ENCODE peak calls at places on chromosomes 7 and 10, in ten cellular contexts. T, Z, S, O, R, C, I, G, J and L are unnamed samples.
A peak's percentile ranks its signal among the peaks of the same experiment; 100 is the strongest.

GRCh38 chr7:27046854-27047549 is 48.8 kb downstream of the HOXA1 start:
- DNase-seq in T (no peak), Z (no peak), S (peak; percentile 77), O (no peak), R (peak; percentile 45), C (no peak), I (no peak), G (no peak), J (no peak), L (no peak)

GRCh38 chr10:98673156-98673765 is 226.5 kb upstream of the HPS1 start:
- DNase-seq in T (no peak), Z (no peak), S (no peak), O (no peak), R (no peak), C (no peak), I (no peak), G (no peak), J (no peak), L (no peak)

GRCh38 chr7:6403907-6404306 is 43.8 kb downstream of the DAGLB start:
- DNase-seq in T (no peak), Z (no peak), S (no peak), O (no peak), R (no peak), C (no peak), I (no peak), G (no peak), J (no peak), L (no peak)

GRCh38 chr7:117220836-117221235 is 102.0 kb downstream of the WNT2 start:
- DNase-seq in T (peak; percentile 49), Z (no peak), S (no peak), O (peak; percentile 47), R (no peak), C (no peak), I (no peak), G (no peak), J (no peak), L (no peak)

GRCh38 chr7:108358553-108358952 is 97.7 kb downstream of the NRCAM start:
- DNase-seq in T (peak; percentile 36), Z (no peak), S (peak; percentile 64), O (peak; percentile 32), R (peak; percentile 29), C (no peak), I (no peak), G (no peak), J (no peak), L (no peak)

GRCh38 chr7:155533827-155534690 is 12.3 kb downstream of the CNPY1 start:
- DNase-seq in T (peak; percentile 79), Z (peak; percentile 37), S (no peak), O (peak; percentile 89), R (peak; percentile 87), C (no peak), I (no peak), G (no peak), J (no peak), L (peak; percentile 89)

GRCh38 chr10:34320265-34320664 is 494.8 kb downstream of the PARD3 start:
- DNase-seq in T (no peak), Z (no peak), S (no peak), O (no peak), R (no peak), C (no peak), I (no peak), G (no peak), J (no peak), L (no peak)

GRCh38 chr7:132084776-132085388 is 491.4 kb downstream of the PLXNA4 start:
- DNase-seq in T (peak; percentile 40), Z (no peak), S (peak; percentile 11), O (peak; percentile 50), R (no peak), C (no peak), I (no peak), G (no peak), J (no peak), L (no peak)

DNA sequence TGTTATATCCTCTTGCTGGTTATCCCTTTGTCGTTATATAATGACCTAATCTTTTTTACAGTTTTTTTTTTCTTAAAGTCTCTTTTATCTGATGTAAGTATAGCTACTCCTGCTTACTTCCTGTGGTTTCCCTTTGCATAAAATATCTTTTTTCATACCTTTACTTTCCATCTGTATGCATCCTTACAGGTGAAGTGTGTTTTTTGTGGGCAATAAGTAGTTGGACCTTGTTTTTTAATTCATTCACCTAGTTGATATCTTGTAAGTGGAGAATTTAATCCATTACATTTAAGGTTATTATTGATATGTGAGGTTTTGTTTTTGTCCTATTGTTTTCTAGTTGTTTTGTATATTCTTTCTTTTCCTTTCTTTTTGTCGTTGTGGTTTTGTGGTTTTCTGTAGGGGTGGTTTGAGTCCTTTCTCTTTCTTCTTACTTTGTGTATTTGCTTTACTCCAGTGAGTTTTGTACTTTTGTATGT is 168.6 kb downstream of the MLLT10 start:
- DNase-seq in T (no peak), Z (no peak), S (no peak), O (no peak), R (no peak), C (no peak), I (no peak), G (no peak), J (no peak), L (no peak)
- H3K27ac ChIP-seq in T (no peak overlapping the region), Z (no peak overlapping the region), S (no peak overlapping the region), O (peak overlapping the region; percentile 27), R (no peak overlapping the region), C (no peak overlapping the region), I (no peak overlapping the region), G (no peak overlapping the region), J (no peak overlapping the region), L (no peak overlapping the region)

GRCh38 chr10:129391464-129391863 is 75.6 kb upstream of the MGMT start:
- DNase-seq in T (no peak), Z (no peak), S (no peak), O (no peak), R (no peak), C (no peak), I (no peak), G (no peak), J (no peak), L (no peak)

GRCh38 chr10:129397198-129397974 is 69.7 kb upstream of the MGMT start:
- DNase-seq in T (no peak), Z (no peak), S (no peak), O (no peak), R (no peak), C (no peak), I (no peak), G (no peak), J (no peak), L (no peak)

GRCh38 chr10:129393812-129394211 is 73.2 kb upstream of the MGMT start:
- DNase-seq in T (no peak), Z (no peak), S (no peak), O (no peak), R (no peak), C (no peak), I (no peak), G (no peak), J (no peak), L (no peak)

GRCh38 chr10:129398861-129399260 is 68.2 kb upstream of the MGMT start:
- DNase-seq in T (no peak), Z (no peak), S (no peak), O (no peak), R (no peak), C (no peak), I (no peak), G (no peak), J (no peak), L (no peak)

DNA sequence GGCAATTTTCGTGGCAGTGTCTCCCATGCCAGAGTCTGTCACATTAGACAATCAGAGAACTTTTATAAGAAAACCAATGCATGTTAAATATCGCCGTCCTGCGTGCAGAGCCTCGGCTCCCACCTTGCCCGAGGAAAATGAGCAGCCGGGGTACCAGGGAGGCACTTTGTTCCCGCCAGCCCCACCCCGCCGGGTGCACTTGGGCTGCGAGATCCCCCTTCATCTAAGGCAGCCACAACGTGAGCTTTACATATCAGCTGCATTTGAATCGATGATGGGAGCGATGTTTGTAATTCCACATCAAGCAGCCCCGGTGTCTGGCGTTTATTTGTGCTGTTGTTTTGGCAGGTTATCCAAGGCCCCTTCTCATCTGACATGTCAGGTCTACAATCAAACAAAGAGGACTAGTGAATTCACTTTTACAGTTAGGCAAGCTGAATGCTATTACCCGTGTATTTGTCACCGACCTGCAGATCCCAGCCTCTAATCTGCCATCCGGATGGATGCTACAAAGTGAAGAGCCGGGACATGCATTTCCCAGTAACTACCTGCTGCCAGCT is 72.2 kb upstream of the MGMT start:
- DNase-seq in T (no peak), Z (no peak), S (no peak), O (peak; percentile 11), R (no peak), C (no peak), I (no peak), G (no peak), J (no peak), L (no peak)
- TF ChIP-seq CTCF in T (no peak), Z (no peak), S (no peak), O (no peak), R (no peak), C (no peak), I (no peak), G (no peak), J (no peak), L (no peak)

DNA sequence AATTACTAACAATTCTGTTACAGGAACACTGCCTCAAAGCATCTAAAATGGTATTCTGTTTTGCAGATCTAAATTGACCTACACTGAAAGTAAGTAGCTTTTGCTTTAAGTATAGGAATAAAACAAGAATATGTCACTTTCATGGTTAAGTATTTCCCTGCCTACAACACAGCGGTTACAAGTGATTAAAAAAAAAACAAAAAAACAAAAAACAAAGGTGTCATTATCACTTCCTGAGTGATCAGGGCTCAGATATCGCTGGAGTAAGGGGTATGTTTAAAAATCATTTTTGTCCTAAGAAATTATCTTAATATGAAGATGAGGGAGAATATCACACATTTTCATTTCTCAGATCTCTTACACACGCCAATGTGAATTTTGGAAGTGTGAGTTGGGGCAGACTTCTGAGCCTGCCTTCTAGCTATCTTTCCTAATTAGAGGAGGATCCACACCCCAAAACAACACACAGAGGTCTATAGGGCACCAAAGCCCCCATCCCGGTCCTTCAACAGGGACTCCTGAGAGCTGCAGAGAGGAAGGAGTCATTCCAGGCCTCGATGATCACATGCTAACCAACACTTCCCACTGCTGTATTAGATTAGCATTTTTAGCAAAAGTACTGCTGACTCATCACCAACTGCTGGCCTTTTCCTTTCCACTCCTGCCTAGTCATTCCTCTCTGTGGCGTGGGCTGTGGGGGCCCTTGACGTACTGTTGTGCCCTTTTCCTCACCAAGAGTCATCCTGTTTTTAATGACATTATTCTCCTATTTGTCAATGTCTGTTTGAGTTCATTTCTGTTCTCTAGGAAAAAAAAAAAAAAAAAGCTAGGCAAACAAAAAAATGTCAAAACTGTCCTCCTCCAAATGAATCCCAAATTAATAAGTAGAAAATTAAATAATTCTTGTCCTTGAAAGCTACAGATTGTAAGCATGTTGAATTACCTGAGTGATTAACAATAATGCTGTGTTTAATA is 31.2 kb downstream of the PRTFDC1 start:
- DNase-seq in T (peak; percentile 31), Z (peak; percentile 34), S (peak; percentile 99), O (peak; percentile 25), R (peak; percentile 62), C (peak; percentile 62), I (peak; percentile 54), G (peak; percentile 78), J (peak; percentile 78), L (no peak)
- H3K27ac ChIP-seq in T (no peak overlapping the region), Z (no peak overlapping the region), S (peak overlapping the region; percentile 80), O (no peak overlapping the region), R (peak overlapping the region; percentile 70), C (no peak overlapping the region), I (peak overlapping the region; percentile 12), G (peak overlapping the region; percentile 88), J (no peak overlapping the region), L (no peak overlapping the region)

DNA sequence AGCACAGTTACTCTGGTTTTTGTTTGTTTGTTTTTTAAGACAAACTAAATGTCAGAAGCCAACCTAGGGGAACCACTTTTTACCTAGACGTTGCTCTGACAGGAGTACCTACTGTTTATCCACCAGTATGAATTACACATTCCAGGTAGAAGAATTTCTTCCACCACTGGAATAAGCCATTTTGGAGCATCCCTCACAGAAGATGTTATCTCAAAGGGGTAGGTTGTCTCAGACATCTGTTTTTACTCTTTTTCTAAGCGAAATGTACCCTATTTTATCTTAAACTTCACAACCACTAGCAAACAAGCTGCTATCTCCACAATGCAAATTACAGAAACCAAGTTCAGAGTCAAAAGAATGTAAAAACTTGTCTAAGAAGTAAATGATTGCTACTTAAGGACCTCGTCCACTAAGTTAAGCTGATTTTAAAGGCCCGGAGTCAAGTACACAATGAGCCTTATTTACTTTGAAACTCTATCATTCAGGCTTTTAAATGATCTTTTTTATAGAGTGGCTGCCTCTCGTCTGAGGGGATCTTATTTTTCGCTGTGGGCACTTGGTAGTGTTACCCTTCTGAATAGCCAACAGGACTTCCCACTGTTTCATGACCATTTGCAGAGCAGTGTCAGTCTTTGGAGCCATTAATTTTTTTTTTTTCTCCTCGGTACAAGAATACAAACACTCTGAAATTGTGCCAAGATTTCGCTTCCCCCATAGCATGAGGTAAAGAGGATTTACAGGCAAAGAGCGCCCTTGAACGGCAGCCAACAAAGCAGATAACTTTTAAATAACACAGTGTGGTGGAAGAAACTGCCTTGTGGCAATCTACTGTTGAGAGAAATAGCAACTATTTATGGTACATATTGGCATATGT is 15.7 kb upstream of the ARMC3 start:
- DNase-seq in T (no peak), Z (peak; percentile 78), S (no peak), O (no peak), R (no peak), C (no peak), I (no peak), G (no peak), J (no peak), L (no peak)
- TF ChIP-seq CTCF in T (no peak), Z (no peak), S (no peak), O (no peak), R (no peak), C (no peak), I (no peak), G (no peak), J (no peak), L (no peak)